ENCODE peak calls at places on chromosome 6, in six cellular contexts. R is K562, V is left ventricle myocardium inferior, O is aorta, Z is hepatocyte, Y is mammary epithelial cell. U is an unnamed sample.

GRCh38 chr6:85065831-85066230 is 301.4 kb upstream of the TBX18 start:
- DNase-seq in R (no peak), V (no peak), O (no peak), Z (no peak), Y (no peak), U (no peak)

GRCh38 chr6:148556415-148556814 is 190.4 kb upstream of the UST start:
- DNase-seq in R (no peak), V (no peak), O (no peak), Z (no peak), Y (no peak), U (no peak)

GRCh38 chr6:152401978-152402377 is 235.2 kb downstream of the SYNE1 start:
- DNase-seq in R (no peak), V (no peak), O (no peak), Z (no peak), Y (peak; percentile 77), U (no peak)

GRCh38 chr6:292506-293184 is 358 bp downstream of the DUSP22 start:
- DNase-seq in R (peak; percentile 75), V (peak; percentile 75), O (peak; percentile 88), Z (peak; percentile 73), Y (no peak), U (peak; percentile 88)

GRCh38 chr6:41446907-41447545 is 99.2 kb upstream of the FOXP4 start:
- DNase-seq in R (no peak), V (no peak), O (no peak), Z (no peak), Y (no peak), U (no peak)

GRCh38 chr6:104332407-104332806 is 527.3 kb downstream of the HACE1 start:
- DNase-seq in R (no peak), V (no peak), O (no peak), Z (no peak), Y (no peak), U (no peak)

GRCh38 chr6:137736048-137736846 is 130.8 kb upstream of the TNFAIP3 start:
- DNase-seq in R (no peak), V (no peak), O (no peak), Z (no peak), Y (no peak), U (no peak)

GRCh38 chr6:73121421-73121993 is 103.8 kb downstream of the KHDC1L start:
- DNase-seq in R (no peak), V (no peak), O (no peak), Z (peak; percentile 22), Y (peak; percentile 91), U (no peak)

GRCh38 chr6:37362101-37362823 is 8.5 kb downstream of the RNF8 start:
- DNase-seq in R (no peak), V (no peak), O (no peak), Z (no peak), Y (no peak), U (no peak)

GRCh38 chr6:25963426-25964123 is 973 bp downstream of the TRIM38 start:
- DNase-seq in R (peak; percentile 54), V (no peak), O (no peak), Z (no peak), Y (peak; percentile 64), U (no peak)

GRCh38 chr6:130500693-130501092 is 134.9 kb downstream of the TMEM200A start:
- DNase-seq in R (no peak), V (no peak), O (no peak), Z (no peak), Y (no peak), U (no peak)

GRCh38 chr6:131764350-131764749 is 43.5 kb upstream of the ENPP1 start:
- DNase-seq in R (no peak), V (no peak), O (no peak), Z (no peak), Y (no peak), U (no peak)

DNA sequence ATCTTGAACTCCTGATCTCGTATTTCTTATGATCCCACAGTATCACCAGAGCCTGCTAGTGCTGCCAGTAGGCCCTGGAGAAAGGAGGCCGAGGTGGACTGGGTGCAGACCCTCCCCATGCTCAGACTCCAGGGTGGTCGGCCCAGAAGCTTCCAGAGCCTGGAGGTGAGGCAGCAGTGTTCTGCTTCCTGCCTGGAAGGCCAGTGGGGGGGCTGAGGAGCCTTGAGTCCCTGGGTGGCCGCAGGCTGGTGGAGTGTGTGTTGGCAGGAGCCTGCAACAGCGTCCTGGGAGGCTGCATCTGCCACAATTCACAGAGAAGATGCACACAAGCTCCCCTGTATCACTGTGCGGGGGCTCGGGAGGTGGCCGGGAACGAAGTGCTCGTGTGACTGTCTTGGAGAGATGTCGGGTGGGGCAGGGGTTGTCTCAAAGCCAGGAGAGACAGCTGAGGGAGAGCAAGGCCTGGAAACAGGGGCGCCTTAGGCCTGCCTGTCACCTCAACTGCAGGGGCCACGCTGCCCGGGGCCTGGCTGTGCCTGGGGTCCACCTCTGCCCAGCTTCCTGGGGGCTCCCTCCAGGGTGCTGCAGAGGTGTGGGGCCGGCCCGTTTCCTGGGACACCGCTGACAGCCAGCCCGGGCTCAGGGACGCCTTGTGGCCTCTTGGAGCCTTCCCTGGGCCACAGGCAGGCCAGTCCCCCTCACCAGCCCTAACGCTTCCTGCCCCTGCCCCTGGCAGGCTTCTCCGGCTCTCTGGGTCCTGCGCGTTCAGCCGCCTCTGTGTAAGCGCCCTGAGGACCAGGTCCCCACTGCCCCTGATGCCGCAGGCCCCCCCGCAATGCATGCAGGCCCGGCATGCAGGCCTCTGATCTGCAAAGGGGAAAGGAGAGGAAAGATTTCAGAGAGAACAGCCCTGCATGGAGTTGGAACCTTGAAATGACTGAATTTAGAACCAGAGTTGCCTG is 24.2 kb upstream of the MAS1 start:
- DNase-seq in R (no peak), V (no peak), O (no peak), Z (no peak), Y (no peak), U (no peak)
- H3K4me3 ChIP-seq in R (no peak overlapping the region), V (no peak overlapping the region), O (no peak overlapping the region), Z (no peak overlapping the region), Y (no peak overlapping the region), U (no peak overlapping the region)

GRCh38 chr6:1765160-1765900 is 155.6 kb downstream of the FOXC1 start:
- DNase-seq in R (no peak), V (no peak), O (no peak), Z (no peak), Y (no peak), U (no peak)

GRCh38 chr6:1761472-1761871 is 151.8 kb downstream of the FOXC1 start:
- DNase-seq in R (no peak), V (no peak), O (no peak), Z (no peak), Y (peak; percentile 62), U (no peak)

GRCh38 chr6:1764584-1764983 is 154.9 kb downstream of the FOXC1 start:
- DNase-seq in R (no peak), V (no peak), O (no peak), Z (no peak), Y (no peak), U (no peak)

GRCh38 chr6:1762203-1762602 is 152.5 kb downstream of the FOXC1 start:
- DNase-seq in R (no peak), V (no peak), O (no peak), Z (no peak), Y (peak; percentile 98), U (no peak)

DNA sequence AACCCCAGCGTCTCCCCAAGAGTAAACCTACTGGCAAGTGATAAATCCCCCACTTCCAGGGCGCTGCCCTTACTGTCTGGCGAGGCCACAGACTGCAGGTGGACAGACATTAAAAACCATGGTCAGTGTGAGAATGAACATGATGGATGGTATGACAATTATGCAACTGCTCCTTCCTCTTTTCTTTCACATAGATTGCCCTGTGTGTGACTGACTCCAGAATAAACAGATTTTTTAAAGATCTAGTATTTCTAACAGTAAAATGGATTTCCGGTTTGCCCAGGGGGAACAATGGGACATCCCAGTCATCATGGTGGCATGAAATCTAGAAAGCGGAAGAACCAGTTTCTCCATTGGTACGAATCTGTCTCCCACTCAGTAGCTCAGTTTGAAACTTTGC is 153.7 kb downstream of the FOXC1 start:
- DNase-seq in R (no peak), V (no peak), O (no peak), Z (no peak), Y (no peak), U (no peak)
- H3K27me3 ChIP-seq in R (peaks cover 39% of the 10 kb centered on the region), V (no peaks in the 10 kb centered on the region), O (no peaks in the 10 kb centered on the region), Z (no peaks in the 10 kb centered on the region), Y (no peaks in the 10 kb centered on the region), U (no peaks in the 10 kb centered on the region)

GRCh38 chr6:135087803-135088202 is 33.2 kb upstream of the HBS1L start:
- DNase-seq in R (no peak), V (no peak), O (no peak), Z (no peak), Y (no peak), U (no peak)

GRCh38 chr6:135088818-135089809 is 34.5 kb upstream of the HBS1L start:
- DNase-seq in R (peak; percentile 52), V (no peak), O (no peak), Z (no peak), Y (peak; percentile 81), U (no peak)

GRCh38 chr6:135089901-135090300 is 35.3 kb upstream of the HBS1L start:
- DNase-seq in R (no peak), V (no peak), O (no peak), Z (no peak), Y (no peak), U (no peak)

GRCh38 chr6:135087403-135087802 is 32.8 kb upstream of the HBS1L start:
- DNase-seq in R (peak; percentile 41), V (no peak), O (no peak), Z (no peak), Y (no peak), U (no peak)

GRCh38 chr6:135088232-135088760 is 33.7 kb upstream of the HBS1L start:
- DNase-seq in R (no peak), V (no peak), O (no peak), Z (no peak), Y (no peak), U (no peak)
- H3K4me3 ChIP-seq in R (no peak overlapping the region), V (no peak overlapping the region), O (no peak overlapping the region), Z (no peak overlapping the region), Y (no peak overlapping the region), U (peak overlapping the region; percentile 3)

GRCh38 chr6:6006428-6007310 is at the start of gene NRN1:
- DNase-seq in R (no peak), V (no peak), O (no peak), Z (no peak), Y (peak; percentile 61), U (no peak)

GRCh38 chr6:6007311-6008113 is 787 bp upstream of the NRN1 start:
- DNase-seq in R (no peak), V (no peak), O (peak; percentile 84), Z (no peak), Y (peak; percentile 34), U (no peak)

GRCh38 chr6:6008114-6008647 is 1.5 kb upstream of the NRN1 start:
- DNase-seq in R (no peak), V (no peak), O (no peak), Z (no peak), Y (no peak), U (no peak)

GRCh38 chr6:6005467-6006427 is 978 bp downstream of the NRN1 start:
- DNase-seq in R (no peak), V (no peak), O (no peak), Z (no peak), Y (no peak), U (no peak)

DNA sequence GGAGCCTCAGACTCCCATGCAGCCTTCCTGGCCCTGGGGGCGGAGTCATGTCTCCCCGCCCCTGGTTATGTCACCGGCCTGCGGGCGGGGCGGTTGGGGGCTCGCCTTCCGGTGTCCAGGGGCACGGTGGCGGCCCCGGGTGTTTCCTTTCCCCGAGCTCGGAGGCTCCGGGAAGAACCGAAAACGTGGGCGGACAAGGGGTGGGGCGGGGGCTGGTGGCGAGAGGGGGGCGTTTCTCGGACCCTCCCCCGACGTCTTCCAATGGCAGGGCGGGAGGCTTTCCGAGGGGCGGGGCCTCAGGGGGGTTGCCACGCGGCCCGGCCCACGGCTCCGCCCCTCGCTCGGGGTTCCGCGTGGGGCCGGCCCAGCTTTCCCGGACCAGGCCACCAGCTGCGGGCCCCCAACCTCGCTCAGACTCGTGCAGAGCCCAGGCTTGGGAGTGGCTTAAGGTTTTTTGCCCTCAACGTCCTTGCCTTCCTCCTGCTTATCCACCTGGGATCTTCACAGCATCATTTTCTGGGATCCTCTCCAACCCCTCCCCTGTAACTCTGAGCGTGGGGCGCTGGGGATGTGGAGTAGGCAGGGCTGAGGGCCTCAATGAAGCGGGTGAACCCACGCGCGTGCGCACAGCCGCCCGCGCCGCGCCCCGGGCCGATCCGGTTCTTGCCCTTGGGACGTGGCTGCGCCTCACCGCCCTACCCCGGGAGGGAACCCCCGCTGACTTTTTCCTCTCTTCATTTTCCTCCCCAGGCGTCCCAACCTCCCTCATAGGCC is 2.1 kb upstream of the NRN1 start:
- DNase-seq in R (peak; percentile 93), V (peak; percentile 73), O (peak; percentile 93), Z (peak; percentile 82), Y (peak; percentile 80), U (peak; percentile 89)
- H3K27me3 ChIP-seq in R (peaks cover 32% of the 10 kb centered on the region), V (peaks cover 99% of the 10 kb centered on the region), O (no peaks in the 10 kb centered on the region), Z (peaks cover 96% of the 10 kb centered on the region), Y (peaks cover 55% of the 10 kb centered on the region), U (peaks cover 58% of the 10 kb centered on the region)